ENCODE peak calls at places on chromosomes 6 and 20, in six cellular contexts. P is stimulated activated CD8-positive, alpha-beta memory T cell treated with anti-CD3 and anti-CD28 coated beads, Interleukin-2, amount 100 ng/mL, for 48 hours; D is ELF-1; E is body of pancreas; R is HCT116; U is amygdala. Z is an unnamed sample.

GRCh38 chr6:153117986-153118886 is 12.8 kb downstream of the RGS17 start:
- DNase-seq in P (no peak), D (no peak), E (no peak), R (peak), U (no peak), Z (no peak)

GRCh38 chr6:70846207-70846835 is 110.5 kb downstream of the B3GAT2 start:
- DNase-seq in P (no peak), D (peak), E (no peak), R (no peak), U (no peak), Z (no peak)

GRCh38 chr20:56752274-56752673 is 123.2 kb downstream of the TFAP2C start:
- DNase-seq in P (no peak), D (no peak), E (no peak), R (no peak), U (no peak), Z (no peak)

GRCh38 chr20:43431120-43431519 is 26.6 kb upstream of the SRSF6 start:
- DNase-seq in P (no peak), D (no peak), E (no peak), R (no peak), U (no peak), Z (no peak)

GRCh38 chr20:1334370-1334731 is 5.4 kb upstream of the SDCBP2 start:
- DNase-seq in P (no peak), D (no peak), E (no peak), R (no peak), U (no peak), Z (no peak)

GRCh38 chr20:4192378-4193048 is 177.2 kb upstream of the RNF24 start:
- DNase-seq in P (no peak), D (no peak), E (no peak), R (no peak), U (no peak), Z (no peak)

GRCh38 chr6:127518710-127519468 is at the start of gene MTCL3:
- DNase-seq in P (peak), D (peak), E (peak), R (no peak), U (peak), Z (no peak)

GRCh38 chr20:23623666-23624065 is 14.1 kb downstream of the CST3 start:
- DNase-seq in P (no peak), D (no peak), E (no peak), R (no peak), U (no peak), Z (no peak)

GRCh38 chr20:57727863-57728262 is 18.0 kb upstream of the PMEPA1 start:
- DNase-seq in P (no peak), D (no peak), E (no peak), R (no peak), U (no peak), Z (no peak)

GRCh38 chr6:36963451-36964290 is 9.1 kb downstream of the PI16 start:
- DNase-seq in P (no peak), D (no peak), E (peak), R (no peak), U (no peak), Z (no peak)

GRCh38 chr6:123224077-123224476 is 228.0 kb downstream of the CLVS2 start:
- DNase-seq in P (no peak), D (no peak), E (no peak), R (no peak), U (no peak), Z (no peak)

GRCh38 chr20:8946036-8946926 is 122.6 kb upstream of the PLCB4 start:
- DNase-seq in P (no peak), D (no peak), E (no peak), R (no peak), U (no peak), Z (no peak)

GRCh38 chr6:12288211-12288618 is 1.9 kb upstream of the EDN1 start:
- DNase-seq in P (no peak), D (no peak), E (peak), R (no peak), U (no peak), Z (no peak)

GRCh38 chr20:49052334-49052733 is 6.2 kb downstream of the CSE1L start:
- DNase-seq in P (no peak), D (no peak), E (no peak), R (no peak), U (no peak), Z (no peak)

GRCh38 chr20:39516964-39517363 is 554.8 kb downstream of the DHX35 start:
- DNase-seq in P (no peak), D (no peak), E (no peak), R (no peak), U (no peak), Z (no peak)

GRCh38 chr6:64330694-64331309 is 695.2 kb downstream of the PHF3 start:
- DNase-seq in P (peak), D (peak), E (peak), R (no peak), U (peak), Z (no peak)

GRCh38 chr6:114432380-114432779 is 89.6 kb upstream of the HS3ST5 start:
- DNase-seq in P (no peak), D (no peak), E (no peak), R (no peak), U (no peak), Z (no peak)

GRCh38 chr20:1897965-1898464 is 2.8 kb downstream of the SIRPA start:
- DNase-seq in P (no peak), D (no peak), E (no peak), R (no peak), U (no peak), Z (no peak)

GRCh38 chr6:101083533-101084172 is 202.5 kb upstream of the ASCC3 start:
- DNase-seq in P (no peak), D (no peak), E (no peak), R (no peak), U (no peak), Z (no peak)

GRCh38 chr6:26311385-26312095 is 53.5 kb upstream of the BTN3A2 start:
- DNase-seq in P (peak), D (peak), E (peak), R (peak), U (no peak), Z (peak)

GRCh38 chr6:46254331-46254730 is 83.6 kb upstream of the ENPP5 start:
- DNase-seq in P (no peak), D (no peak), E (no peak), R (no peak), U (no peak), Z (no peak)

GRCh38 chr20:47019106-47019824 is 124.6 kb downstream of the EYA2 start:
- DNase-seq in P (no peak), D (no peak), E (no peak), R (no peak), U (no peak), Z (no peak)

GRCh38 chr6:75499640-75500039 is 6.0 kb upstream of the FILIP1 start:
- DNase-seq in P (no peak), D (no peak), E (no peak), R (no peak), U (no peak), Z (no peak)

GRCh38 chr20:31675828-31676533 is 38.3 kb downstream of the COX4I2 start:
- DNase-seq in P (peak), D (no peak), E (no peak), R (no peak), U (no peak), Z (peak)

GRCh38 chr6:667253-667927 is 10.5 kb upstream of the HUS1B start:
- DNase-seq in P (no peak), D (no peak), E (no peak), R (no peak), U (no peak), Z (no peak)

Z was measured in activated T-helper 1 cell treated with anti-CD3 and anti-CD28 coated beads, Interleukin-2, amount 50 U/mL, for 16 hours.